ENCODE peak calls at places on chromosomes 1 and 21, in seven cellular contexts. One of them, this sample, is unnamed.

GRCh38 chr21:26140185-26140584 is 30.4 kb downstream of the APP start:
- DNase-seq in Peyer's patch: no peak
- DNase-seq in esophagus squamous epithelium: no peak
- DNase-seq in heart left ventricle: peak
- DNase-seq in transverse colon: peak
- DNase-seq in body of pancreas: no peak
- DNase-seq in ovary: no peak
- DNase-seq in this sample: peak

GRCh38 chr21:44427241-44428120 is 27.8 kb upstream of the LRRC3 start:
- DNase-seq in Peyer's patch: peak
- DNase-seq in esophagus squamous epithelium: no peak
- DNase-seq in heart left ventricle: peak
- DNase-seq in transverse colon: no peak
- DNase-seq in body of pancreas: no peak
- DNase-seq in ovary: no peak
- DNase-seq in this sample: no peak

GRCh38 chr1:108962681-108963051 is 618 bp downstream of the CLCC1 start:
- DNase-seq in Peyer's patch: peak
- DNase-seq in esophagus squamous epithelium: no peak
- DNase-seq in heart left ventricle: no peak
- DNase-seq in transverse colon: peak
- DNase-seq in body of pancreas: peak
- DNase-seq in ovary: peak
- DNase-seq in this sample: peak

GRCh38 chr1:244730153-244730933 is 77.4 kb downstream of the DESI2 start:
- DNase-seq in Peyer's patch: peak
- DNase-seq in esophagus squamous epithelium: no peak
- DNase-seq in heart left ventricle: peak
- DNase-seq in transverse colon: peak
- DNase-seq in body of pancreas: peak
- DNase-seq in ovary: peak
- DNase-seq in this sample: peak

GRCh38 chr1:119141660-119142059 is 1.2 kb upstream of the WARS2 start:
- DNase-seq in Peyer's patch: no peak
- DNase-seq in esophagus squamous epithelium: no peak
- DNase-seq in heart left ventricle: no peak
- DNase-seq in transverse colon: no peak
- DNase-seq in body of pancreas: no peak
- DNase-seq in ovary: no peak
- DNase-seq in this sample: no peak

GRCh38 chr1:234564035-234565029 is 45.6 kb downstream of the IRF2BP2 start:
- DNase-seq in Peyer's patch: no peak
- DNase-seq in esophagus squamous epithelium: no peak
- DNase-seq in heart left ventricle: no peak
- DNase-seq in transverse colon: no peak
- DNase-seq in body of pancreas: no peak
- DNase-seq in ovary: no peak
- DNase-seq in this sample: no peak

GRCh38 chr1:42730988-42731387 is 9.0 kb downstream of the CLDN19 start:
- DNase-seq in Peyer's patch: no peak
- DNase-seq in esophagus squamous epithelium: no peak
- DNase-seq in heart left ventricle: no peak
- DNase-seq in transverse colon: peak
- DNase-seq in body of pancreas: no peak
- DNase-seq in ovary: no peak
- DNase-seq in this sample: peak

GRCh38 chr1:28917757-28918118 is 3.4 kb downstream of the EPB41 start:
- DNase-seq in Peyer's patch: no peak
- DNase-seq in esophagus squamous epithelium: no peak
- DNase-seq in heart left ventricle: no peak
- DNase-seq in transverse colon: no peak
- DNase-seq in body of pancreas: no peak
- DNase-seq in ovary: no peak
- DNase-seq in this sample: peak

GRCh38 chr1:29388884-29389283 is 152.6 kb downstream of the PTPRU start:
- DNase-seq in Peyer's patch: no peak
- DNase-seq in esophagus squamous epithelium: no peak
- DNase-seq in heart left ventricle: no peak
- DNase-seq in transverse colon: no peak
- DNase-seq in body of pancreas: no peak
- DNase-seq in ovary: no peak
- DNase-seq in this sample: no peak

GRCh38 chr1:201344206-201345080 is 33.0 kb downstream of the TNNT2 start:
- DNase-seq in Peyer's patch: peak
- DNase-seq in esophagus squamous epithelium: no peak
- DNase-seq in heart left ventricle: peak
- DNase-seq in transverse colon: no peak
- DNase-seq in body of pancreas: no peak
- DNase-seq in ovary: no peak
- DNase-seq in this sample: no peak

GRCh38 chr1:87045757-87046422 is 131.5 kb downstream of the HS2ST1 start:
- DNase-seq in Peyer's patch: no peak
- DNase-seq in esophagus squamous epithelium: no peak
- DNase-seq in heart left ventricle: no peak
- DNase-seq in transverse colon: no peak
- DNase-seq in body of pancreas: no peak
- DNase-seq in ovary: no peak
- DNase-seq in this sample: no peak

GRCh38 chr21:34669149-34669879 is 520 bp downstream of the CLIC6 start:
- DNase-seq in Peyer's patch: no peak
- DNase-seq in esophagus squamous epithelium: no peak
- DNase-seq in heart left ventricle: no peak
- DNase-seq in transverse colon: peak
- DNase-seq in body of pancreas: no peak
- DNase-seq in ovary: no peak
- DNase-seq in this sample: no peak

GRCh38 chr1:102588536-102588935 is 519.8 kb downstream of the COL11A1 start:
- DNase-seq in Peyer's patch: no peak
- DNase-seq in esophagus squamous epithelium: no peak
- DNase-seq in heart left ventricle: no peak
- DNase-seq in transverse colon: no peak
- DNase-seq in body of pancreas: no peak
- DNase-seq in ovary: no peak
- DNase-seq in this sample: no peak

GRCh38 chr1:68745006-68745405 is 248.1 kb upstream of the DEPDC1 start:
- DNase-seq in Peyer's patch: no peak
- DNase-seq in esophagus squamous epithelium: no peak
- DNase-seq in heart left ventricle: no peak
- DNase-seq in transverse colon: no peak
- DNase-seq in body of pancreas: no peak
- DNase-seq in ovary: no peak
- DNase-seq in this sample: no peak

GRCh38 chr1:6445062-6445763 is 20.6 kb downstream of the ESPN start:
- DNase-seq in Peyer's patch: peak
- DNase-seq in esophagus squamous epithelium: no peak
- DNase-seq in heart left ventricle: no peak
- DNase-seq in transverse colon: peak
- DNase-seq in body of pancreas: peak
- DNase-seq in ovary: no peak
- DNase-seq in this sample: peak

GRCh38 chr1:19979494-19979977 is at the start of gene PLA2G2A:
- DNase-seq in Peyer's patch: no peak
- DNase-seq in esophagus squamous epithelium: no peak
- DNase-seq in heart left ventricle: no peak
- DNase-seq in transverse colon: peak
- DNase-seq in body of pancreas: no peak
- DNase-seq in ovary: peak
- DNase-seq in this sample: no peak

GRCh38 chr1:167770127-167770526 is 48.3 kb downstream of the MPZL1 start:
- DNase-seq in Peyer's patch: no peak
- DNase-seq in esophagus squamous epithelium: no peak
- DNase-seq in heart left ventricle: no peak
- DNase-seq in transverse colon: no peak
- DNase-seq in body of pancreas: no peak
- DNase-seq in ovary: no peak
- DNase-seq in this sample: no peak

GRCh38 chr1:227131193-227131592 is 187.1 kb downstream of the CDC42BPA start:
- DNase-seq in Peyer's patch: no peak
- DNase-seq in esophagus squamous epithelium: no peak
- DNase-seq in heart left ventricle: no peak
- DNase-seq in transverse colon: no peak
- DNase-seq in body of pancreas: no peak
- DNase-seq in ovary: no peak
- DNase-seq in this sample: peak

GRCh38 chr1:235138821-235139220 is 10.2 kb upstream of the TOMM20 start:
- DNase-seq in Peyer's patch: no peak
- DNase-seq in esophagus squamous epithelium: no peak
- DNase-seq in heart left ventricle: no peak
- DNase-seq in transverse colon: no peak
- DNase-seq in body of pancreas: no peak
- DNase-seq in ovary: no peak
- DNase-seq in this sample: no peak

GRCh38 chr1:161038523-161039153 is at the start of gene TSTD1:
- DNase-seq in Peyer's patch: peak
- DNase-seq in esophagus squamous epithelium: no peak
- DNase-seq in heart left ventricle: peak
- DNase-seq in transverse colon: peak
- DNase-seq in body of pancreas: peak
- DNase-seq in ovary: peak
- DNase-seq in this sample: peak

GRCh38 chr1:152960452-152961044 is 9.9 kb upstream of the SPRR4 start:
- DNase-seq in Peyer's patch: no peak
- DNase-seq in esophagus squamous epithelium: no peak
- DNase-seq in heart left ventricle: no peak
- DNase-seq in transverse colon: no peak
- DNase-seq in body of pancreas: peak
- DNase-seq in ovary: no peak
- DNase-seq in this sample: peak

GRCh38 chr21:14095021-14095420 is 115.7 kb downstream of the LIPI start:
- DNase-seq in Peyer's patch: no peak
- DNase-seq in esophagus squamous epithelium: no peak
- DNase-seq in heart left ventricle: no peak
- DNase-seq in transverse colon: no peak
- DNase-seq in body of pancreas: no peak
- DNase-seq in ovary: no peak
- DNase-seq in this sample: no peak
- TF ChIP-seq POLR2A in Peyer's patch: no peak
- TF ChIP-seq POLR2A in esophagus squamous epithelium: no peak
- TF ChIP-seq POLR2A in heart left ventricle: no peak
- TF ChIP-seq POLR2A in transverse colon: no peak
- TF ChIP-seq POLR2A in body of pancreas: no peak
- TF ChIP-seq POLR2A in ovary: no peak
- TF ChIP-seq POLR2A in this sample: no peak

DNA sequence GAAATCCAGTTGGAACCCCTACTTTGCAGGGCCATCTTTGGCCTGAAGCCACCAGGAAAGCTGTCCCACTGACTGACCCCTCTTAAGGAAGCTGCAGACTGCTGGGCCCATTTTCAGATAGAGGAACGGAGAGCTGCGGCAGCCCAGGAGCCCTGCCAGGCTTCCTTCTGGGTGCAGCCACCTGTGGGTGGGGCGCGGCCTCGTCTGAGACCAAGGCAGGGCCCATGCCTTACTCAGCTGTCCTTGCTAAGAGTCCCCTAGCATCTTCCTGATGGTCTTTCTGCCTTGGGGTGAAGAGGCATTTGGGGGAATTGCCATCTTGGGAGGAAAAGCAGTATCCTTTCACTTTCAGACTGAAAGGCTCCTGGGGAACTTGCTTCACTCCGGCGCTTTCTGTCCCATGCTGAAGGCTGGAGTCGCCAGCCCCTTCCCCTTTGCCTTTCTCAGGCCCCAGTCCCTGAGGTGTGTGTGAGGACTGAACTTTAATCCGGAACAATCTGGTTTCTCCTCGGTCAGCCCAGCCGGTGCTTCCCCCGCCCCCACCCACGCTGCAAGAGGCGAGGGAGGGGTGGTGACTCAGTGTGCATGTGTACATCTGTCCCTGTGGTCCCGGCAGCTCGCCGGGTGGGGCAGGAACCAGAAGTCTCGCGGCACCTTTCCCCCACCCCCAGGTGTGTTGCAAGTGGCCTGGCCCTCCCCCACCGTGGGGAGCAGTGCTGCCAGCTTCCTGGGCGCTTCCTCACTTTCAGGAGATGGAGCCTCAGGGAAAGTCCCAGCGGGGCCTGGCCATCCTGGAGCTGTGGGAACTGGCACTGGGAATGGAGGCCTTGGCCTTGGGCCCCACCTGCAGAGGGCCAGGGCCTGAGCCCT is 5.1 kb downstream of the ZC3H12A start:
- DNase-seq in Peyer's patch: peak
- DNase-seq in esophagus squamous epithelium: peak
- DNase-seq in heart left ventricle: peak
- DNase-seq in transverse colon: peak
- DNase-seq in body of pancreas: peak
- DNase-seq in ovary: peak
- DNase-seq in this sample: peak
- TF ChIP-seq POLR2A in Peyer's patch: no peak
- TF ChIP-seq POLR2A in esophagus squamous epithelium: peak
- TF ChIP-seq POLR2A in heart left ventricle: peak
- TF ChIP-seq POLR2A in transverse colon: peak
- TF ChIP-seq POLR2A in body of pancreas: peak
- TF ChIP-seq POLR2A in ovary: peak
- TF ChIP-seq POLR2A in this sample: peak

GRCh38 chr1:212607924-212608208 is 695 bp upstream of the ATF3 start:
- DNase-seq in Peyer's patch: no peak
- DNase-seq in esophagus squamous epithelium: no peak
- DNase-seq in heart left ventricle: peak
- DNase-seq in transverse colon: no peak
- DNase-seq in body of pancreas: no peak
- DNase-seq in ovary: no peak
- DNase-seq in this sample: no peak
- TF ChIP-seq POLR2A in Peyer's patch: no peak
- TF ChIP-seq POLR2A in esophagus squamous epithelium: no peak
- TF ChIP-seq POLR2A in heart left ventricle: no peak
- TF ChIP-seq POLR2A in transverse colon: no peak
- TF ChIP-seq POLR2A in body of pancreas: peak
- TF ChIP-seq POLR2A in ovary: no peak
- TF ChIP-seq POLR2A in this sample: no peak

GRCh38 chr1:211829343-211830054 is 1.1 kb downstream of the LPGAT1 start:
- DNase-seq in Peyer's patch: peak
- DNase-seq in esophagus squamous epithelium: no peak
- DNase-seq in heart left ventricle: no peak
- DNase-seq in transverse colon: peak
- DNase-seq in body of pancreas: peak
- DNase-seq in ovary: no peak
- DNase-seq in this sample: peak
- TF ChIP-seq POLR2A in Peyer's patch: no peak
- TF ChIP-seq POLR2A in esophagus squamous epithelium: no peak
- TF ChIP-seq POLR2A in heart left ventricle: no peak
- TF ChIP-seq POLR2A in transverse colon: no peak
- TF ChIP-seq POLR2A in body of pancreas: no peak
- TF ChIP-seq POLR2A in ovary: no peak
- TF ChIP-seq POLR2A in this sample: no peak

This sample was measured in erythroblast.